ENCODE peak calls at places on chromosomes 16 and 17, in ten cellular contexts. W is breast epithelium; J is heart left ventricle; I is transverse colon; D is tibial artery; H is ovary; P is brain microvascular endothelial cell; N is endothelial cell of umbilical vein; L is lower lobe of right lung; S is CD8-positive, alpha-beta T cell. G is an unnamed sample.

GRCh38 chr16:85514601-85515318 is 98.4 kb upstream of the GSE1 start:
- DNase-seq in W (peak; percentile 65), J (peak; percentile 62), I (peak; percentile 56), D (peak; percentile 95), H (peak; percentile 79), P (peak; percentile 73), N (no peak), L (peak; percentile 72), S (no peak), G (peak; percentile 86)

GRCh38 chr17:29959658-29960337 is 18.4 kb downstream of the EFCAB5 start:
- DNase-seq in W (no peak), J (no peak), I (no peak), D (no peak), H (no peak), P (no peak), N (no peak), L (no peak), S (no peak), G (no peak)

GRCh38 chr17:45287526-45288264 is 25.8 kb upstream of the SPATA32 start:
- DNase-seq in W (no peak), J (no peak), I (no peak), D (no peak), H (no peak), P (no peak), N (no peak), L (no peak), S (no peak), G (no peak)

GRCh38 chr17:43898446-43898845 is 8.9 kb downstream of the MPP2 start:
- DNase-seq in W (no peak), J (no peak), I (no peak), D (no peak), H (no peak), P (no peak), N (no peak), L (no peak), S (no peak), G (no peak)

GRCh38 chr16:80932725-80933124 is 74.0 kb downstream of the CMC2 start:
- DNase-seq in W (peak; percentile 22), J (peak; percentile 62), I (peak; percentile 41), D (peak; percentile 80), H (peak; percentile 65), P (peak; percentile 96), N (peak; percentile 99), L (peak; percentile 52), S (no peak), G (no peak)

GRCh38 chr17:80261159-80261894 is 675 bp downstream of the RNF213 start:
- DNase-seq in W (peak; percentile 46), J (peak; percentile 66), I (peak; percentile 62), D (peak; percentile 83), H (peak; percentile 75), P (peak; percentile 24), N (peak; percentile 60), L (peak; percentile 71), S (peak; percentile 65), G (no peak)

GRCh38 chr17:36482611-36483504 is 3.6 kb upstream of the ZNHIT3 start:
- DNase-seq in W (peak; percentile 77), J (peak; percentile 80), I (peak; percentile 87), D (peak; percentile 91), H (peak; percentile 93), P (peak; percentile 67), N (peak; percentile 82), L (peak; percentile 88), S (peak; percentile 69), G (peak; percentile 38)

GRCh38 chr17:48389903-48390302 is 40.1 kb downstream of the SKAP1 start:
- DNase-seq in W (no peak), J (no peak), I (no peak), D (no peak), H (no peak), P (no peak), N (no peak), L (no peak), S (no peak), G (no peak)

GRCh38 chr16:9256196-9256595 is 164.8 kb downstream of the HAPSTR1 start:
- DNase-seq in W (no peak), J (no peak), I (peak; percentile 32), D (no peak), H (no peak), P (no peak), N (peak; percentile 3), L (peak; percentile 54), S (no peak), G (no peak)

GRCh38 chr17:63547083-63547523 is 3.2 kb upstream of the DCAF7 start:
- DNase-seq in W (no peak), J (no peak), I (no peak), D (no peak), H (no peak), P (no peak), N (no peak), L (no peak), S (no peak), G (no peak)

GRCh38 chr17:63549289-63549945 is 860 bp upstream of the DCAF7 start:
- DNase-seq in W (no peak), J (no peak), I (no peak), D (no peak), H (no peak), P (no peak), N (no peak), L (no peak), S (peak; percentile 5), G (no peak)

GRCh38 chr17:63552211-63552610 is 1.9 kb downstream of the DCAF7 start:
- DNase-seq in W (peak; percentile 6), J (no peak), I (no peak), D (no peak), H (no peak), P (no peak), N (peak; percentile 13), L (no peak), S (no peak), G (peak; percentile 13)

GRCh38 chr17:63550816-63551639 is 751 bp downstream of the DCAF7 start:
- DNase-seq in W (peak; percentile 18), J (no peak), I (peak; percentile 23), D (no peak), H (no peak), P (peak; percentile 42), N (peak; percentile 59), L (no peak), S (no peak), G (no peak)

DNA sequence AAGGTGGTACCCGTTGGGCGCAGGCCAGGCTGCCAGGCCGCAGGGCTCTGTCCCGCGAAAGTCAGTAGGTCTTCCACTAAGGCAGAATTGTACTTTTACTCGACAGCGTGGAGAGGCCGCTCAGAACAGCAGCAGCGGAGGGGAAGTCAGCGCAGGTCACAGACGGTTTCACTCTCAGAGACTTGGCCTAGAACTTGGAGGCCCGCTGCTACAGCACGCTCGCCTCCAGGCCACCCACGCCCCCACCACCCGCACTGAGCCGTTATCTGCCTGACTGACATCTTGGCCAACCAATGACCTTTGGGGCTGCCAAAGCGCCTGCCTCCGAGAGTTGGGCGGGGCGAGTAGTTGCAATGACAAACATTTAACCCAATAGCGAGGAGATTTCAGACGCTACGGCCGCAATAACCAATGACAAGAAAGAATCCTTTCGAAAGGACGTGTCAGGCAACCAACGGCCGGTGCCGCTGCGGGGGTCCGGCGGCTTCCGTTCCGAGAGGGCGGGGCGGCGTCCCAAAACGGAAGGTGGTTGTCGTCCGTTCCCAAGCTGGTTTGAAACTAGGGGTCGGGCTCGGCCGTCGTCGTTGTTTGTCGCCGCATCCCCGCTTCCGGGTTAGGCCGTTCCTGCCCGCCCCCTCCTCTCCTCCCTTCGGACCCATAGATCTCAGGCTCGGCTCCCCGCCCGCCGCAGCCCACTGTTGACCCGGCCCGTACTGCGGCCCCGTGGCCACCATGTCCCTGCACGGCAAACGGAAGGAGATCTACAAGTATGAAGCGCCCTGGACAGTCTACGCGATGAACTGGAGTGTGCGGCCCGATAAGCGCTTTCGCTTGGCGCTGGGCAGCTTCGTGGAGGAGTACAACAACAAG is at the start of gene DCAF7:
- DNase-seq in W (peak; percentile 99), J (peak; percentile 100), I (peak; percentile 99), D (peak; percentile 100), H (peak; percentile 99), P (peak; percentile 100), N (peak; percentile 100), L (peak; percentile 98), S (peak; percentile 99), G (peak; percentile 100)
- TF ChIP-seq CTCF in W (no peak), J (no peak), I (no peak), D (no peak), H (no peak), P (no peak), N (no peak), L (no peak), S (no peak), G (no peak)

GRCh38 chr17:75334723-75335122 is 45.5 kb upstream of the SLC25A19 start:
- DNase-seq in W (no peak), J (no peak), I (no peak), D (no peak), H (no peak), P (no peak), N (no peak), L (no peak), S (no peak), G (no peak)
- H3K27ac ChIP-seq in W (no peak overlapping the region), J (no peak overlapping the region), I (no peak overlapping the region), D (no peak overlapping the region), H (no peak overlapping the region), P (no peak overlapping the region), N (no peak overlapping the region), L (no peak overlapping the region), S (no peak overlapping the region), G (no peak overlapping the region)

DNA sequence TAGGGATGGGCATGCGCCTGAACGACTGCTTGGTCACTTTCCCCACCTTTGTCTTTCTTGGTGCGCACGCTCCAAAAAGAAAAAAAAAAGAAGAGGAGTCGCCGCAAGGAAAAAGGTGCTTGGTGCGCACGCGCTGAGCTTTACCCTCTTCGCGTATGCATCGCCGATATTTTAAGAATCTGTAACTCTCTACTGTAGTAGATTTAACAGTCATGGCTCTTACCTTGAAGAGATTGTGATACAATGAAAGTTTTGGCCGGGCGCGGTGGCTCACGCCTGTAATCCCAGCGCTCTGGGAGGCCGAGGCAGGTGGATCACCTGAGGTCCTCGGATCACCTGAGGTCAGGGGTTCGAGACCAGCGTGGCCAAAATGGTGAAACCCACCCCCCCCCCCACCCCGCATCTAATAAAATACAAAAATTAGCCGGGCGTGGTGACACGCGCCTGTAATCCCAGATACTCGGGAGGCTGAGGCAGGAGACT is 609 bp upstream of the FXR2 start:
- DNase-seq in W (no peak), J (no peak), I (no peak), D (no peak), H (no peak), P (no peak), N (no peak), L (no peak), S (no peak), G (no peak)
- TF ChIP-seq CTCF in W (no peak), J (no peak), I (no peak), D (no peak), H (no peak), P (no peak), N (no peak), L (no peak), S (no peak), G (no peak)

GRCh38 chr16:10776280-10776679 is 32.6 kb downstream of the NUBP1 start:
- DNase-seq in W (no peak), J (no peak), I (no peak), D (no peak), H (no peak), P (no peak), N (no peak), L (no peak), S (no peak), G (no peak)
- H3K27ac ChIP-seq in W (no peak overlapping the region), J (no peak overlapping the region), I (no peak overlapping the region), D (no peak overlapping the region), H (no peak overlapping the region), P (no peak overlapping the region), N (no peak overlapping the region), L (no peak overlapping the region), S (no peak overlapping the region), G (no peak overlapping the region)